ENCODE peak calls at places on chromosomes 1 and 21, in four cellular contexts. One of them, this sample, is unnamed. For H3K27me3, the result is how much of the 10 kb centered on the place peaks cover.

GRCh38 chr1:234603221-234604204 is 6.5 kb downstream of the IRF2BP2 start:
- DNase-seq in upper lobe of right lung: no peak
- DNase-seq in brain microvascular endothelial cell: no peak
- DNase-seq in prostate gland: no peak
- DNase-seq in this sample: no peak

GRCh38 chr1:48966583-48966982 is 189.9 kb upstream of the BEND5 start:
- DNase-seq in brain microvascular endothelial cell: no peak
- DNase-seq in prostate gland: no peak
- DNase-seq in upper lobe of right lung: no peak
- DNase-seq in this sample: no peak

GRCh38 chr1:75134939-75135828 is 996 bp downstream of the LHX8 start:
- DNase-seq in brain microvascular endothelial cell: no peak
- DNase-seq in upper lobe of right lung: no peak
- DNase-seq in prostate gland: no peak
- DNase-seq in this sample: no peak

GRCh38 chr1:222754386-222755139 is 17.6 kb downstream of the FAM177B start:
- DNase-seq in upper lobe of right lung: peak
- DNase-seq in brain microvascular endothelial cell: peak
- DNase-seq in prostate gland: no peak
- DNase-seq in this sample: peak

GRCh38 chr1:9429369-9429766 is 109.9 kb upstream of the SLC25A33 start:
- DNase-seq in brain microvascular endothelial cell: no peak
- DNase-seq in upper lobe of right lung: no peak
- DNase-seq in prostate gland: no peak
- DNase-seq in this sample: no peak

GRCh38 chr1:18794066-18794465 is 65.4 kb downstream of the TAS1R2 start:
- DNase-seq in prostate gland: no peak
- DNase-seq in brain microvascular endothelial cell: no peak
- DNase-seq in upper lobe of right lung: no peak
- DNase-seq in this sample: no peak

GRCh38 chr21:41579692-41580091 is 71.7 kb upstream of the TMPRSS2 start:
- DNase-seq in brain microvascular endothelial cell: no peak
- DNase-seq in prostate gland: no peak
- DNase-seq in upper lobe of right lung: no peak
- DNase-seq in this sample: no peak

GRCh38 chr1:9767964-9768668 is 55.6 kb downstream of the CLSTN1 start:
- DNase-seq in upper lobe of right lung: no peak
- DNase-seq in brain microvascular endothelial cell: no peak
- DNase-seq in prostate gland: no peak
- DNase-seq in this sample: no peak

GRCh38 chr1:208245185-208245705 is 1.1 kb upstream of the PLXNA2 start:
- DNase-seq in upper lobe of right lung: peak
- DNase-seq in brain microvascular endothelial cell: peak
- DNase-seq in prostate gland: peak
- DNase-seq in this sample: peak

GRCh38 chr1:209929751-209930150 is 8.3 kb upstream of the SYT14 start:
- DNase-seq in prostate gland: no peak
- DNase-seq in upper lobe of right lung: no peak
- DNase-seq in brain microvascular endothelial cell: no peak
- DNase-seq in this sample: no peak

GRCh38 chr21:33418686-33419085 is 15.5 kb downstream of the IFNGR2 start:
- DNase-seq in prostate gland: peak
- DNase-seq in brain microvascular endothelial cell: no peak
- DNase-seq in upper lobe of right lung: no peak
- DNase-seq in this sample: peak

GRCh38 chr1:25805863-25806225 is 5.9 kb downstream of the SELENON start:
- DNase-seq in prostate gland: no peak
- DNase-seq in upper lobe of right lung: no peak
- DNase-seq in brain microvascular endothelial cell: no peak
- DNase-seq in this sample: no peak

GRCh38 chr21:19523066-19523465 is 1119.5 kb upstream of the TMPRSS15 start:
- DNase-seq in prostate gland: no peak
- DNase-seq in brain microvascular endothelial cell: no peak
- DNase-seq in upper lobe of right lung: no peak
- DNase-seq in this sample: no peak

GRCh38 chr1:206575165-206575893 is 36.9 kb downstream of the EIF2D start:
- DNase-seq in brain microvascular endothelial cell: peak
- DNase-seq in prostate gland: no peak
- DNase-seq in upper lobe of right lung: no peak
- DNase-seq in this sample: peak

GRCh38 chr1:221164029-221164428 is 284.8 kb downstream of the HLX start:
- DNase-seq in brain microvascular endothelial cell: no peak
- DNase-seq in upper lobe of right lung: no peak
- DNase-seq in prostate gland: no peak
- DNase-seq in this sample: no peak

GRCh38 chr21:37032877-37033471 is 26.5 kb downstream of the RIPPLY3 start:
- DNase-seq in prostate gland: no peak
- DNase-seq in brain microvascular endothelial cell: peak
- DNase-seq in upper lobe of right lung: no peak
- DNase-seq in this sample: peak

GRCh38 chr1:100657876-100658715 is 61.4 kb upstream of the VCAM1 start:
- DNase-seq in upper lobe of right lung: no peak
- DNase-seq in prostate gland: no peak
- DNase-seq in brain microvascular endothelial cell: peak
- DNase-seq in this sample: peak

GRCh38 chr21:42272984-42273600 is 42.1 kb downstream of the TFF3 start:
- DNase-seq in upper lobe of right lung: no peak
- DNase-seq in prostate gland: no peak
- DNase-seq in brain microvascular endothelial cell: no peak
- DNase-seq in this sample: no peak

GRCh38 chr1:47439151-47440051 is 1.6 kb downstream of the FOXD2 start:
- DNase-seq in brain microvascular endothelial cell: no peak
- DNase-seq in upper lobe of right lung: no peak
- DNase-seq in prostate gland: no peak
- DNase-seq in this sample: no peak
- H3K27me3 ChIP-seq in brain microvascular endothelial cell: under half
- H3K27me3 ChIP-seq in upper lobe of right lung: half or more
- H3K27me3 ChIP-seq in prostate gland: under half
- H3K27me3 ChIP-seq in this sample: half or more

GRCh38 chr1:15935056-15935950 is 40.6 kb downstream of the ZBTB17 start:
- DNase-seq in prostate gland: no peak
- DNase-seq in upper lobe of right lung: peak
- DNase-seq in brain microvascular endothelial cell: no peak
- DNase-seq in this sample: no peak

GRCh38 chr1:15937706-15938168 is 38.2 kb downstream of the ZBTB17 start:
- DNase-seq in upper lobe of right lung: peak
- DNase-seq in brain microvascular endothelial cell: no peak
- DNase-seq in prostate gland: no peak
- DNase-seq in this sample: no peak

GRCh38 chr1:15934211-15935055 is 41.5 kb downstream of the ZBTB17 start:
- DNase-seq in prostate gland: no peak
- DNase-seq in upper lobe of right lung: peak
- DNase-seq in brain microvascular endothelial cell: no peak
- DNase-seq in this sample: peak

GRCh38 chr1:15937146-15937545 is 38.8 kb downstream of the ZBTB17 start:
- DNase-seq in brain microvascular endothelial cell: no peak
- DNase-seq in upper lobe of right lung: peak
- DNase-seq in prostate gland: no peak
- DNase-seq in this sample: no peak

DNA sequence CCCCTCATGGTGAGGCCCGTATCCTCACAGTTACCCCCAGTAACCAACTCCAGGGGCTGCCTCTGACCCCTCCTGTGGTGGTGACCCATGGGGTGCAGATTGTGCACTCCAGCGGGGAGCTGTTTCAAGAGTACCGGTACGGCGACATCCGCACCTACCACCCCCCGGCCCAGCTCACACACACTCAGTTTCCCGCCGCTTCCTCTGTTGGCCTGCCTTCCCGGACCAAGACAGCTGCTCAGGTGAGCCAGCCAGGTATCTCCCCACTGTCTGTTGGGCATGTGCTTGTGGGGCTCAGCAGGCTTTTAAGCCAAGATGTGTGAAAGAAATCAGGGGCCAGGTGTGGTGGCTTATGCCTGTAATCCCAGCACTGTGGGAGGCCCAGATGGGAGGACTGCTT is 39.9 kb downstream of the ZBTB17 start:
- DNase-seq in prostate gland: no peak
- DNase-seq in upper lobe of right lung: peak
- DNase-seq in brain microvascular endothelial cell: no peak
- DNase-seq in this sample: no peak
- TF ChIP-seq CTCF in prostate gland: no peak
- TF ChIP-seq CTCF in upper lobe of right lung: no peak
- TF ChIP-seq CTCF in brain microvascular endothelial cell: no peak
- TF ChIP-seq CTCF in this sample: no peak

GRCh38 chr1:2155788-2156187 is 38.8 kb downstream of the FAAP20 start:
- DNase-seq in prostate gland: no peak
- DNase-seq in brain microvascular endothelial cell: no peak
- DNase-seq in upper lobe of right lung: no peak
- DNase-seq in this sample: no peak

GRCh38 chr1:2152914-2153313 is 41.7 kb downstream of the FAAP20 start:
- DNase-seq in upper lobe of right lung: no peak
- DNase-seq in brain microvascular endothelial cell: no peak
- DNase-seq in prostate gland: no peak
- DNase-seq in this sample: no peak

GRCh38 chr1:2156866-2157265 is 37.7 kb downstream of the FAAP20 start:
- DNase-seq in brain microvascular endothelial cell: no peak
- DNase-seq in upper lobe of right lung: no peak
- DNase-seq in prostate gland: no peak
- DNase-seq in this sample: no peak

GRCh38 chr1:2154022-2154421 is 40.5 kb downstream of the FAAP20 start:
- DNase-seq in brain microvascular endothelial cell: no peak
- DNase-seq in upper lobe of right lung: no peak
- DNase-seq in prostate gland: no peak
- DNase-seq in this sample: no peak

DNA sequence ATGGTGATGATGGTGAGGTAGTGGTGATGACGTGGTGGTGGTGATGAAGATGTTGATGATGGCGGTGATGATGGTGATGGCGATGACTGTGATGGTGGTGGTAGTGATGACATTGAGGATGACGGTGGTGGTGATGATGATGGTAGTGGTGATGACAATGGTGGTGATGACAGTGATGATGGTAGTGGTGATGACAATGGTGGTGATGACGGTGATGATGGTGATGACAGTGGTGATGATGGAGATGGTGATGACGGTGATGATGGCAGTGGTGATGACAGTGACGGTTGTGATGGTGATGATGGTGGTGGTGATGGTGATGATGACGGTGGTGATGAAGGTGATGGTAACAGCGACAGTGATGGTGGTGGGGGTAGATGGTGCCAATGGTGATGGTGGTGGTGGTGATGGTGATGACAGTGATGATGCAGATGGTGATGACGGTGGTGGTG is 39.4 kb downstream of the FAAP20 start:
- DNase-seq in brain microvascular endothelial cell: no peak
- DNase-seq in prostate gland: no peak
- DNase-seq in upper lobe of right lung: no peak
- DNase-seq in this sample: no peak
- H3K27me3 ChIP-seq in brain microvascular endothelial cell: under half
- H3K27me3 ChIP-seq in prostate gland: under half
- H3K27me3 ChIP-seq in upper lobe of right lung: under half
- H3K27me3 ChIP-seq in this sample: under half

GRCh38 chr1:168345939-168346338 is 65.3 kb downstream of the TBX19 start:
- DNase-seq in upper lobe of right lung: no peak
- DNase-seq in brain microvascular endothelial cell: no peak
- DNase-seq in prostate gland: no peak
- DNase-seq in this sample: no peak

GRCh38 chr1:168341576-168341975 is 60.9 kb downstream of the TBX19 start:
- DNase-seq in upper lobe of right lung: no peak
- DNase-seq in brain microvascular endothelial cell: no peak
- DNase-seq in prostate gland: no peak
- DNase-seq in this sample: no peak

GRCh38 chr1:168340796-168341510 is 60.3 kb downstream of the TBX19 start:
- DNase-seq in prostate gland: no peak
- DNase-seq in upper lobe of right lung: no peak
- DNase-seq in brain microvascular endothelial cell: no peak
- DNase-seq in this sample: no peak

GRCh38 chr1:168342572-168343280 is 62.0 kb downstream of the TBX19 start:
- DNase-seq in upper lobe of right lung: peak
- DNase-seq in brain microvascular endothelial cell: peak
- DNase-seq in prostate gland: peak
- DNase-seq in this sample: peak

GRCh38 chr1:168343566-168343965 is 62.9 kb downstream of the TBX19 start:
- DNase-seq in prostate gland: no peak
- DNase-seq in brain microvascular endothelial cell: no peak
- DNase-seq in upper lobe of right lung: no peak
- DNase-seq in this sample: no peak
- TF ChIP-seq CTCF in prostate gland: no peak
- TF ChIP-seq CTCF in brain microvascular endothelial cell: peak
- TF ChIP-seq CTCF in upper lobe of right lung: peak
- TF ChIP-seq CTCF in this sample: no peak

GRCh38 chr1:44484155-44484688 is 79.2 kb downstream of the RNF220 start:
- DNase-seq in prostate gland: no peak
- DNase-seq in brain microvascular endothelial cell: peak
- DNase-seq in upper lobe of right lung: no peak
- DNase-seq in this sample: no peak
- H3K27me3 ChIP-seq in prostate gland: under half
- H3K27me3 ChIP-seq in brain microvascular endothelial cell: under half
- H3K27me3 ChIP-seq in upper lobe of right lung: under half
- H3K27me3 ChIP-seq in this sample: under half

GRCh38 chr1:70355111-70355407 is 537 bp upstream of the ANKRD13C start:
- DNase-seq in upper lobe of right lung: no peak
- DNase-seq in prostate gland: no peak
- DNase-seq in brain microvascular endothelial cell: no peak
- DNase-seq in this sample: no peak
- TF ChIP-seq CTCF in upper lobe of right lung: no peak
- TF ChIP-seq CTCF in prostate gland: no peak
- TF ChIP-seq CTCF in brain microvascular endothelial cell: no peak
- TF ChIP-seq CTCF in this sample: no peak

DNA sequence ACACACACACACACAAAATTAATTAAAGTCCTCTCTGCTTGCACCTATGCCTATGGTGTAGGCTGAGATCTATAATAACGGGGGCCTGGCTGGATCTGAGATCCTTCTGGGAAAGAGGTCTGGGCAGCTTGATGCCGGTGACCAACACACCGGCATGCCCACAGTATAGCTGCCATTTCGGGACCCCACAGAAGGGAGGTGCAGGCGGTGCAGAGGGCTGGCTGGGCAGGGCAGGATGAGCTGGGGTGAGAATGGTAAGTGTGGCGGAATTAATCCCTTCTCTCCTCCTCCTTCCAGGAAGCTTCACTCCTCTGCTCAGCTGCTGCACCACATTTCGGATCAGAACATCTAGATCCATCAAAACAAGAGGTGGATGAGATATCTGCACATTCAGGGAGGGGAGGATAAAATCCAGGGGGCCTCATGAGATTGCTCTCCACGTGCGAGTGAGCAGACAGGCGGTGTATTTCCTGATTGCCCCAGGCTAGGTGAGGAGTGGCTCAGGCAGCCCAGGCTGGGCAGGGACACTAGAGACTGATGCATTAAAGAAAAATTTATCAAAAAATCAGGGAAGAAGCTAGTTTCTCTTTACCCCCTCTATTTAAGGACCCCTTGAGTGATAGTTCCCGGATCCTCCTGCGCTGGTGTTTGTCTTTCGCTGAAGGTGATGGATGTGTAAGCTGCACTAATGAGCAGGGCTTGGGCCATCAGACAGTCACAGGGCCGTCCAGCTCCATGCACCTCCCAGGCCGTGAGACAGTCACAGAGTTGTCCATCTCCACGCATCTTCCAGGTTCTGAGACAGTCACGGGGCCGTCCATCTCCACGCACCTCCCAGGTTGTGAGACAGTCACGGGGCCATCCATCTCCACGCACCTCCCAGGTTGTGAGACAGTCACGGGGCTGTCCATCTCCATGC is 449.9 kb downstream of the PTPRU start:
- DNase-seq in upper lobe of right lung: peak
- DNase-seq in brain microvascular endothelial cell: no peak
- DNase-seq in prostate gland: no peak
- DNase-seq in this sample: peak
- H3K27me3 ChIP-seq in upper lobe of right lung: under half
- H3K27me3 ChIP-seq in brain microvascular endothelial cell: under half
- H3K27me3 ChIP-seq in prostate gland: under half
- H3K27me3 ChIP-seq in this sample: under half

GRCh38 chr1:111801071-111801850 is 45.6 kb downstream of the DDX20 start:
- DNase-seq in upper lobe of right lung: no peak
- DNase-seq in prostate gland: peak
- DNase-seq in brain microvascular endothelial cell: no peak
- DNase-seq in this sample: no peak
- TF ChIP-seq CTCF in upper lobe of right lung: no peak
- TF ChIP-seq CTCF in prostate gland: peak
- TF ChIP-seq CTCF in brain microvascular endothelial cell: peak
- TF ChIP-seq CTCF in this sample: no peak

This sample was measured in adrenal gland.